ENCODE peak calls at places on chromosomes 16 and 17, in ten cellular contexts. One of them, this sample, is unnamed.

GRCh38 chr16:5504028-5504758 is 406.6 kb upstream of the EEF2KMT start:
- DNase-seq in fibroblast of lung: no peak
- DNase-seq in dermis blood vessel endothelial cell: no peak
- DNase-seq in stomach: peak
- DNase-seq in H9: no peak
- DNase-seq in RCC 7860: no peak
- DNase-seq in hypothalamus: no peak
- DNase-seq in T-helper 2 cell: no peak
- DNase-seq in activated gamma-delta T cell treated with Interleukin-2 at 50 U/mL for 16 hours: no peak
- DNase-seq in HTR-8/SVneo: no peak
- DNase-seq in this sample: no peak

GRCh38 chr17:34366051-34366450 is 3.0 kb upstream of the CCL1 start:
- DNase-seq in fibroblast of lung: no peak
- DNase-seq in dermis blood vessel endothelial cell: peak
- DNase-seq in stomach: no peak
- DNase-seq in H9: peak
- DNase-seq in RCC 7860: no peak
- DNase-seq in hypothalamus: no peak
- DNase-seq in T-helper 2 cell: no peak
- DNase-seq in activated gamma-delta T cell treated with Interleukin-2 at 50 U/mL for 16 hours: no peak
- DNase-seq in HTR-8/SVneo: no peak
- DNase-seq in this sample: no peak

GRCh38 chr17:70138309-70138865 is 30.9 kb upstream of the KCNJ2 start:
- DNase-seq in fibroblast of lung: no peak
- DNase-seq in dermis blood vessel endothelial cell: no peak
- DNase-seq in stomach: no peak
- DNase-seq in H9: no peak
- DNase-seq in RCC 7860: peak
- DNase-seq in hypothalamus: no peak
- DNase-seq in T-helper 2 cell: no peak
- DNase-seq in activated gamma-delta T cell treated with Interleukin-2 at 50 U/mL for 16 hours: no peak
- DNase-seq in HTR-8/SVneo: no peak
- DNase-seq in this sample: no peak

GRCh38 chr16:27366687-27367462 is 35.1 kb upstream of the IL21R start:
- DNase-seq in fibroblast of lung: no peak
- DNase-seq in dermis blood vessel endothelial cell: peak
- DNase-seq in stomach: no peak
- DNase-seq in H9: no peak
- DNase-seq in RCC 7860: no peak
- DNase-seq in hypothalamus: no peak
- DNase-seq in T-helper 2 cell: no peak
- DNase-seq in activated gamma-delta T cell treated with Interleukin-2 at 50 U/mL for 16 hours: no peak
- DNase-seq in HTR-8/SVneo: no peak
- DNase-seq in this sample: no peak

GRCh38 chr17:676060-676745 is 38.4 kb downstream of the VPS53 start:
- DNase-seq in fibroblast of lung: peak
- DNase-seq in dermis blood vessel endothelial cell: peak
- DNase-seq in stomach: no peak
- DNase-seq in H9: no peak
- DNase-seq in RCC 7860: no peak
- DNase-seq in hypothalamus: no peak
- DNase-seq in T-helper 2 cell: no peak
- DNase-seq in activated gamma-delta T cell treated with Interleukin-2 at 50 U/mL for 16 hours: no peak
- DNase-seq in HTR-8/SVneo: no peak
- DNase-seq in this sample: peak

GRCh38 chr16:89043636-89044393 is 49.8 kb upstream of the ACSF3 start:
- DNase-seq in fibroblast of lung: no peak
- DNase-seq in dermis blood vessel endothelial cell: no peak
- DNase-seq in stomach: no peak
- DNase-seq in H9: no peak
- DNase-seq in RCC 7860: no peak
- DNase-seq in hypothalamus: no peak
- DNase-seq in T-helper 2 cell: no peak
- DNase-seq in activated gamma-delta T cell treated with Interleukin-2 at 50 U/mL for 16 hours: no peak
- DNase-seq in HTR-8/SVneo: no peak
- DNase-seq in this sample: no peak

GRCh38 chr17:74745548-74746177 is 2.8 kb upstream of the NHERF1 start:
- DNase-seq in fibroblast of lung: no peak
- DNase-seq in dermis blood vessel endothelial cell: no peak
- DNase-seq in stomach: no peak
- DNase-seq in H9: peak
- DNase-seq in RCC 7860: no peak
- DNase-seq in hypothalamus: no peak
- DNase-seq in T-helper 2 cell: no peak
- DNase-seq in activated gamma-delta T cell treated with Interleukin-2 at 50 U/mL for 16 hours: no peak
- DNase-seq in HTR-8/SVneo: no peak
- DNase-seq in this sample: no peak

GRCh38 chr16:12853972-12854371 is 47.4 kb upstream of the SHISA9 start:
- DNase-seq in fibroblast of lung: no peak
- DNase-seq in dermis blood vessel endothelial cell: no peak
- DNase-seq in stomach: no peak
- DNase-seq in H9: no peak
- DNase-seq in RCC 7860: no peak
- DNase-seq in hypothalamus: no peak
- DNase-seq in T-helper 2 cell: no peak
- DNase-seq in activated gamma-delta T cell treated with Interleukin-2 at 50 U/mL for 16 hours: no peak
- DNase-seq in HTR-8/SVneo: no peak
- DNase-seq in this sample: no peak

GRCh38 chr17:62562656-62563055 is 64.8 kb upstream of the MRC2 start:
- DNase-seq in fibroblast of lung: peak
- DNase-seq in dermis blood vessel endothelial cell: peak
- DNase-seq in stomach: no peak
- DNase-seq in H9: no peak
- DNase-seq in RCC 7860: peak
- DNase-seq in hypothalamus: no peak
- DNase-seq in T-helper 2 cell: no peak
- DNase-seq in activated gamma-delta T cell treated with Interleukin-2 at 50 U/mL for 16 hours: no peak
- DNase-seq in HTR-8/SVneo: peak
- DNase-seq in this sample: peak

GRCh38 chr17:76683921-76684745 is 26.6 kb downstream of the MXRA7 start:
- DNase-seq in fibroblast of lung: no peak
- DNase-seq in dermis blood vessel endothelial cell: no peak
- DNase-seq in stomach: no peak
- DNase-seq in H9: no peak
- DNase-seq in RCC 7860: no peak
- DNase-seq in hypothalamus: no peak
- DNase-seq in T-helper 2 cell: no peak
- DNase-seq in activated gamma-delta T cell treated with Interleukin-2 at 50 U/mL for 16 hours: no peak
- DNase-seq in HTR-8/SVneo: no peak
- DNase-seq in this sample: no peak

GRCh38 chr17:78915872-78916632 is 9.1 kb downstream of the TIMP2 start:
- DNase-seq in fibroblast of lung: peak
- DNase-seq in dermis blood vessel endothelial cell: peak
- DNase-seq in stomach: peak
- DNase-seq in H9: no peak
- DNase-seq in RCC 7860: peak
- DNase-seq in hypothalamus: no peak
- DNase-seq in T-helper 2 cell: no peak
- DNase-seq in activated gamma-delta T cell treated with Interleukin-2 at 50 U/mL for 16 hours: no peak
- DNase-seq in HTR-8/SVneo: no peak
- DNase-seq in this sample: no peak

GRCh38 chr16:10031473-10031872 is 150.8 kb downstream of the GRIN2A start:
- DNase-seq in fibroblast of lung: no peak
- DNase-seq in dermis blood vessel endothelial cell: no peak
- DNase-seq in stomach: no peak
- DNase-seq in H9: no peak
- DNase-seq in RCC 7860: no peak
- DNase-seq in hypothalamus: no peak
- DNase-seq in T-helper 2 cell: no peak
- DNase-seq in activated gamma-delta T cell treated with Interleukin-2 at 50 U/mL for 16 hours: no peak
- DNase-seq in HTR-8/SVneo: no peak
- DNase-seq in this sample: no peak

GRCh38 chr16:972316-973002 is 1.7 kb upstream of the LMF1 start:
- DNase-seq in fibroblast of lung: no peak
- DNase-seq in dermis blood vessel endothelial cell: no peak
- DNase-seq in stomach: peak
- DNase-seq in H9: no peak
- DNase-seq in RCC 7860: no peak
- DNase-seq in hypothalamus: no peak
- DNase-seq in T-helper 2 cell: no peak
- DNase-seq in activated gamma-delta T cell treated with Interleukin-2 at 50 U/mL for 16 hours: no peak
- DNase-seq in HTR-8/SVneo: no peak
- DNase-seq in this sample: no peak

GRCh38 chr16:50425648-50426047 is 56.9 kb upstream of the BRD7 start:
- DNase-seq in fibroblast of lung: no peak
- DNase-seq in dermis blood vessel endothelial cell: no peak
- DNase-seq in stomach: no peak
- DNase-seq in H9: no peak
- DNase-seq in RCC 7860: no peak
- DNase-seq in hypothalamus: no peak
- DNase-seq in T-helper 2 cell: no peak
- DNase-seq in activated gamma-delta T cell treated with Interleukin-2 at 50 U/mL for 16 hours: no peak
- DNase-seq in HTR-8/SVneo: no peak
- DNase-seq in this sample: no peak

GRCh38 chr17:59349178-59349577 is 17.7 kb downstream of the YPEL2 start:
- DNase-seq in fibroblast of lung: no peak
- DNase-seq in dermis blood vessel endothelial cell: no peak
- DNase-seq in stomach: no peak
- DNase-seq in H9: no peak
- DNase-seq in RCC 7860: no peak
- DNase-seq in hypothalamus: no peak
- DNase-seq in T-helper 2 cell: no peak
- DNase-seq in activated gamma-delta T cell treated with Interleukin-2 at 50 U/mL for 16 hours: no peak
- DNase-seq in HTR-8/SVneo: no peak
- DNase-seq in this sample: no peak

GRCh38 chr16:56202036-56202435 is 10.7 kb downstream of the GNAO1 start:
- DNase-seq in fibroblast of lung: no peak
- DNase-seq in dermis blood vessel endothelial cell: no peak
- DNase-seq in stomach: peak
- DNase-seq in H9: no peak
- DNase-seq in RCC 7860: no peak
- DNase-seq in hypothalamus: no peak
- DNase-seq in T-helper 2 cell: no peak
- DNase-seq in activated gamma-delta T cell treated with Interleukin-2 at 50 U/mL for 16 hours: peak
- DNase-seq in HTR-8/SVneo: no peak
- DNase-seq in this sample: no peak

GRCh38 chr17:43645765-43646481 is 15.8 kb downstream of the MEOX1 start:
- DNase-seq in fibroblast of lung: peak
- DNase-seq in dermis blood vessel endothelial cell: peak
- DNase-seq in stomach: peak
- DNase-seq in H9: no peak
- DNase-seq in RCC 7860: no peak
- DNase-seq in hypothalamus: no peak
- DNase-seq in T-helper 2 cell: no peak
- DNase-seq in activated gamma-delta T cell treated with Interleukin-2 at 50 U/mL for 16 hours: no peak
- DNase-seq in HTR-8/SVneo: no peak
- DNase-seq in this sample: peak

GRCh38 chr17:73695035-73695738 is 50.9 kb upstream of the SDK2 start:
- DNase-seq in fibroblast of lung: no peak
- DNase-seq in dermis blood vessel endothelial cell: no peak
- DNase-seq in stomach: no peak
- DNase-seq in H9: peak
- DNase-seq in RCC 7860: no peak
- DNase-seq in hypothalamus: no peak
- DNase-seq in T-helper 2 cell: no peak
- DNase-seq in activated gamma-delta T cell treated with Interleukin-2 at 50 U/mL for 16 hours: no peak
- DNase-seq in HTR-8/SVneo: no peak
- DNase-seq in this sample: no peak

This sample was measured in cardiac muscle cell.